ENCODE peak calls at places on chromosomes 13 and 19, in four cellular contexts. One of them, this sample, is unnamed.
A peak's percentile ranks its signal among the peaks of the same experiment; 100 is the strongest.

GRCh38 chr19:1239796-1240737 is 1.5 kb upstream of the ATP5F1D start:
- DNase-seq in upper lobe of right lung: peak; percentile 93
- DNase-seq in gastrocnemius medialis: peak; percentile 83
- DNase-seq in left lung: peak; percentile 96
- DNase-seq in this sample: no peak

GRCh38 chr19:15759962-15760565 is 22.3 kb downstream of the OR10H3 start:
- DNase-seq in upper lobe of right lung: no peak
- DNase-seq in left lung: no peak
- DNase-seq in gastrocnemius medialis: no peak
- DNase-seq in this sample: no peak

GRCh38 chr19:48873476-48874308 is 1.5 kb downstream of the PPP1R15A start:
- DNase-seq in gastrocnemius medialis: no peak
- DNase-seq in upper lobe of right lung: no peak
- DNase-seq in left lung: no peak
- DNase-seq in this sample: no peak

GRCh38 chr13:77832339-77833100 is 86.1 kb downstream of the EDNRB start:
- DNase-seq in upper lobe of right lung: no peak
- DNase-seq in gastrocnemius medialis: no peak
- DNase-seq in left lung: no peak
- DNase-seq in this sample: no peak

GRCh38 chr19:29831686-29832085 is 19.9 kb downstream of the CCNE1 start:
- DNase-seq in left lung: no peak
- DNase-seq in upper lobe of right lung: no peak
- DNase-seq in gastrocnemius medialis: no peak
- DNase-seq in this sample: no peak

GRCh38 chr19:18006895-18007604 is 920 bp upstream of the ARRDC2 start:
- DNase-seq in left lung: peak; percentile 96
- DNase-seq in upper lobe of right lung: peak; percentile 91
- DNase-seq in gastrocnemius medialis: peak; percentile 84
- DNase-seq in this sample: no peak

GRCh38 chr19:17950310-17951150 is 16.4 kb upstream of the KCNN1 start:
- DNase-seq in left lung: no peak
- DNase-seq in gastrocnemius medialis: no peak
- DNase-seq in upper lobe of right lung: no peak
- DNase-seq in this sample: no peak

GRCh38 chr19:35248310-35249145 is at the start of gene LSR:
- DNase-seq in gastrocnemius medialis: no peak
- DNase-seq in left lung: peak; percentile 91
- DNase-seq in upper lobe of right lung: peak; percentile 94
- DNase-seq in this sample: no peak

GRCh38 chr13:26050568-26051230 is 1.1 kb downstream of the SHISA2 start:
- DNase-seq in left lung: peak; percentile 84
- DNase-seq in gastrocnemius medialis: peak; percentile 27
- DNase-seq in upper lobe of right lung: peak; percentile 76
- DNase-seq in this sample: no peak

GRCh38 chr13:71799320-71799719 is 67.7 kb downstream of the DACH1 start:
- DNase-seq in gastrocnemius medialis: no peak
- DNase-seq in left lung: no peak
- DNase-seq in upper lobe of right lung: no peak
- DNase-seq in this sample: no peak

GRCh38 chr19:43596842-43597461 is 557 bp downstream of the ZNF576 start:
- DNase-seq in upper lobe of right lung: no peak
- DNase-seq in left lung: no peak
- DNase-seq in gastrocnemius medialis: no peak
- DNase-seq in this sample: no peak

GRCh38 chr13:102863590-102863989 is 17.8 kb downstream of the ERCC5 start:
- DNase-seq in upper lobe of right lung: no peak
- DNase-seq in left lung: no peak
- DNase-seq in gastrocnemius medialis: peak; percentile 93
- DNase-seq in this sample: no peak

GRCh38 chr13:31756346-31756745 is 17.0 kb downstream of the RXFP2 start:
- DNase-seq in left lung: no peak
- DNase-seq in gastrocnemius medialis: no peak
- DNase-seq in upper lobe of right lung: no peak
- DNase-seq in this sample: no peak

GRCh38 chr19:33953592-33953991 is 156.9 kb downstream of the KCTD15 start:
- DNase-seq in left lung: no peak
- DNase-seq in upper lobe of right lung: no peak
- DNase-seq in gastrocnemius medialis: no peak
- DNase-seq in this sample: no peak

GRCh38 chr13:44932850-44933251 is 56.4 kb downstream of the NUFIP1 start:
- DNase-seq in gastrocnemius medialis: no peak
- DNase-seq in left lung: no peak
- DNase-seq in upper lobe of right lung: no peak
- DNase-seq in this sample: no peak

GRCh38 chr13:93230466-93230865 is 3.9 kb downstream of the GPC6 start:
- DNase-seq in upper lobe of right lung: no peak
- DNase-seq in left lung: no peak
- DNase-seq in gastrocnemius medialis: no peak
- DNase-seq in this sample: no peak

GRCh38 chr13:20497376-20497775 is 28.3 kb downstream of the CRYL1 start:
- DNase-seq in left lung: no peak
- DNase-seq in upper lobe of right lung: no peak
- DNase-seq in gastrocnemius medialis: no peak
- DNase-seq in this sample: no peak

GRCh38 chr19:703651-704446 is 4.9 kb upstream of the PALM start:
- DNase-seq in left lung: peak; percentile 95
- DNase-seq in gastrocnemius medialis: peak; percentile 47
- DNase-seq in upper lobe of right lung: peak; percentile 90
- DNase-seq in this sample: peak; percentile 29

GRCh38 chr13:78689011-78689410 is 30.1 kb upstream of the OBI1 start:
- DNase-seq in upper lobe of right lung: no peak
- DNase-seq in left lung: no peak
- DNase-seq in gastrocnemius medialis: no peak
- DNase-seq in this sample: no peak

GRCh38 chr19:55492362-55492944 is 4.2 kb downstream of the SSC5D start:
- DNase-seq in left lung: no peak
- DNase-seq in upper lobe of right lung: no peak
- DNase-seq in gastrocnemius medialis: no peak
- DNase-seq in this sample: no peak

GRCh38 chr19:20863176-20863575 is 59.9 kb upstream of the ZNF85 start:
- DNase-seq in upper lobe of right lung: no peak
- DNase-seq in gastrocnemius medialis: no peak
- DNase-seq in left lung: no peak
- DNase-seq in this sample: no peak

GRCh38 chr19:11418518-11419506 is at the start of gene RGL3:
- DNase-seq in upper lobe of right lung: peak; percentile 85
- DNase-seq in left lung: peak; percentile 89
- DNase-seq in gastrocnemius medialis: no peak
- DNase-seq in this sample: no peak

GRCh38 chr19:40610396-40611064 is 9.4 kb downstream of the LTBP4 start:
- DNase-seq in upper lobe of right lung: peak; percentile 87
- DNase-seq in left lung: peak; percentile 87
- DNase-seq in gastrocnemius medialis: peak; percentile 70
- DNase-seq in this sample: no peak

GRCh38 chr19:17536957-17537356 is 18.5 kb upstream of the COLGALT1 start:
- DNase-seq in gastrocnemius medialis: no peak
- DNase-seq in left lung: no peak
- DNase-seq in upper lobe of right lung: no peak
- DNase-seq in this sample: no peak

GRCh38 chr13:101618440-101619187 is 166.1 kb downstream of the ITGBL1 start:
- DNase-seq in left lung: no peak
- DNase-seq in gastrocnemius medialis: no peak
- DNase-seq in upper lobe of right lung: no peak
- DNase-seq in this sample: no peak
- H3K4me3 ChIP-seq in left lung: no peak overlapping the region
- H3K4me3 ChIP-seq in gastrocnemius medialis: no peak overlapping the region
- H3K4me3 ChIP-seq in upper lobe of right lung: no peak overlapping the region
- H3K4me3 ChIP-seq in this sample: no peak overlapping the region

DNA sequence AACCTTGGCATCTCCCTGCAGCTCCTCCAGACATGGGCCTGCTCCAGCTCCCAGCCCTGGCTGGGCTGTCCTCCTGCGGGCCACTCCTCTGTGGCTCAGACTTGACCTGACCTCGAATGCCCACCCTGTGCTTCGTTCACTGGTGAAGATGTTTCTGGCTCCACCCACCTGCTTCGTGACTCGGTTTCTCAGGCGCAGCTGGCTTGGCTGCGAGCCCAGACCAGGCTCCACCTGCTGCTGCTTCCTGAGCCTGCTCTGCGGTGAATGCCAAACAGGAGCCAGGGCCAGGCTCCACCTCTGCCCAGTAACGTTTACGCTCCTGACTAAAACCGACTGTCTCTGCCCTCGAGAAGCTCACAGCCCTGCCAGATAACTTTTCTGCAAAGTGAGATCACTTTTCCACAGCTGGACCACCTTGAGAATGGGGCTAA is 8.9 kb upstream of the RSPH6A start:
- DNase-seq in upper lobe of right lung: no peak
- DNase-seq in gastrocnemius medialis: peak; percentile 40
- DNase-seq in left lung: peak; percentile 61
- DNase-seq in this sample: no peak
- H3K36me3 ChIP-seq in upper lobe of right lung: peaks cover 92% of the 10 kb centered on the region
- H3K36me3 ChIP-seq in gastrocnemius medialis: peaks cover 78% of the 10 kb centered on the region
- H3K36me3 ChIP-seq in left lung: peaks cover 93% of the 10 kb centered on the region
- H3K36me3 ChIP-seq in this sample: peaks cover 69% of the 10 kb centered on the region

GRCh38 chr19:6725513-6726231 is 5.2 kb upstream of the C3 start:
- DNase-seq in gastrocnemius medialis: no peak
- DNase-seq in left lung: peak; percentile 17
- DNase-seq in upper lobe of right lung: no peak
- DNase-seq in this sample: no peak

GRCh38 chr19:6723108-6723618 is 2.7 kb upstream of the C3 start:
- DNase-seq in gastrocnemius medialis: peak; percentile 58
- DNase-seq in left lung: peak; percentile 41
- DNase-seq in upper lobe of right lung: peak; percentile 79
- DNase-seq in this sample: no peak

GRCh38 chr19:6723738-6724137 is 3.3 kb upstream of the C3 start:
- DNase-seq in gastrocnemius medialis: no peak
- DNase-seq in left lung: peak; percentile 24
- DNase-seq in upper lobe of right lung: no peak
- DNase-seq in this sample: no peak

GRCh38 chr19:6721773-6722172 is 1.3 kb upstream of the C3 start:
- DNase-seq in upper lobe of right lung: no peak
- DNase-seq in left lung: peak; percentile 12
- DNase-seq in gastrocnemius medialis: no peak
- DNase-seq in this sample: no peak

GRCh38 chr19:6724631-6725185 is 4.3 kb upstream of the C3 start:
- DNase-seq in gastrocnemius medialis: no peak
- DNase-seq in upper lobe of right lung: no peak
- DNase-seq in left lung: peak; percentile 8
- DNase-seq in this sample: no peak
- H3K4me1 ChIP-seq in gastrocnemius medialis: no peaks in the 10 kb centered on the region
- H3K4me1 ChIP-seq in upper lobe of right lung: peaks cover 42% of the 10 kb centered on the region
- H3K4me1 ChIP-seq in left lung: peaks cover 31% of the 10 kb centered on the region
- H3K4me1 ChIP-seq in this sample: peaks cover 4% of the 10 kb centered on the region

GRCh38 chr13:98174995-98175394 is 2.1 kb downstream of the RNF113B start:
- DNase-seq in gastrocnemius medialis: no peak
- DNase-seq in upper lobe of right lung: no peak
- DNase-seq in left lung: no peak
- DNase-seq in this sample: no peak
- H3K4me3 ChIP-seq in gastrocnemius medialis: no peak overlapping the region
- H3K4me3 ChIP-seq in upper lobe of right lung: no peak overlapping the region
- H3K4me3 ChIP-seq in left lung: no peak overlapping the region
- H3K4me3 ChIP-seq in this sample: no peak overlapping the region

DNA sequence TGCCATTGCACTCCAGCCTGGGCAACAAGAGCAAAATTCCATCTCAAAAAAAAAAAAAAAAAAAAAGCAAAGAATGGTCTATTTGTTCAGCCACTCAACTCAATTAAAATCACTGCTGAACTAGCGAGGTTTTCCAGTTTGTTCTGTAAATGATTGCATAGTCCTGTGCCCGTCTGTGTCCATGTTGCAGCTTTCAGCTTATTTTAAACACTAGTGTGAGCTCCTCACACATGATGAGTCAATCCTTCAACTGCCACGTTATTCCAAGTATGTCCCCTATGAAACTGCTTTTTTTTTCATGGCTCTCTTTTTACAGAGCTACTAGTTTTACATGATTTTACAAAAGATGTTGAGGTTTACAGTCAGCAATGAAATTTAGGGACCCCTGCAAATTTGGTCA is 12.2 kb downstream of the SUGP2 start:
- DNase-seq in gastrocnemius medialis: no peak
- DNase-seq in left lung: no peak
- DNase-seq in upper lobe of right lung: no peak
- DNase-seq in this sample: no peak
- H3K36me3 ChIP-seq in gastrocnemius medialis: peaks cover 73% of the 10 kb centered on the region
- H3K36me3 ChIP-seq in left lung: peaks cover 83% of the 10 kb centered on the region
- H3K36me3 ChIP-seq in upper lobe of right lung: peaks cover 77% of the 10 kb centered on the region
- H3K36me3 ChIP-seq in this sample: peaks cover 50% of the 10 kb centered on the region

DNA sequence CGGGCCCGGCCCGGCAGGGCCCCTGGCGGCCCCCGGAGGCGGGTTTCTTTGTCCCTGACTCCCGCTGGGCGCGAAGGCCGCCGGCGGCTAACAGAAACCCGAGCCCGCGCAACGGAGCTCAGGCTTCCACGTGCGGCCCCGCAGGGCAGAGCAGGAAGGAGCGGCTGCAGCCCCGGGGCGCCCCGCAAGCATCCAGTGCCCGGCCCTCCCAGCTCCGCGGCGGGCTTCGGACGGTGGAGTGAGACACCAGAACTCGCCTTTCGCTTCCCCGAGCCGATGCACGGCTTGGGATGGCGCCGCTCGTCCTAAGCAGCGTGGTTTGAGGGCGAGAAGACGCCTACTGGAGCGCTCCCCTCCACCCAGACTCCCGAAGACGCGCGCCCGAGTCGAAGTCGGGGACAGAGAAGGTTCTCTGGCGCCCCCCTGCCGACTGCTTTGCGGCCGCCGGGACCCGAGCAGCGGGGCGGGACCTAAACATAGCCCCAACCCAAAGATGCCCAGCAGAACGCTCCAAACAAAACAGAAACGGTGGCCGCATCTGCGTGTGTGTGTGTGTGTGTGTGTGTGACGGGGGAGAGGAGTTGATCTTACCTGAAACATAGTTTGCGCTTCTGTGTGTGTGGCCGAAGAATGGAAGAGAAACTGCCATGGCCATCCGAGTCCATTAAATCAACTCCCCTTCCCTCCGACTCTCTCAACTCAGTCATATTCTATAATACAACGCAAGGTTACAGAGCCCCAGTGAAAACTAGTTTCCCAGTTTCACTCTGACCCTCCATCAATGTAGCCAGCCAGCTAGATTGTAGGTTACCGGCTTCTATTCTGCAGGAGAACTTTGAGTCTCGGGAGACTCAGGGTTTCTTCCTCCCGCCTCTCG is 629 bp upstream of the FGF9 start:
- DNase-seq in left lung: peak; percentile 89
- DNase-seq in gastrocnemius medialis: no peak
- DNase-seq in upper lobe of right lung: peak; percentile 78
- DNase-seq in this sample: no peak
- H3K4me1 ChIP-seq in left lung: peaks cover 22% of the 10 kb centered on the region
- H3K4me1 ChIP-seq in gastrocnemius medialis: peaks cover 24% of the 10 kb centered on the region
- H3K4me1 ChIP-seq in upper lobe of right lung: peaks cover 14% of the 10 kb centered on the region
- H3K4me1 ChIP-seq in this sample: peaks cover 30% of the 10 kb centered on the region

DNA sequence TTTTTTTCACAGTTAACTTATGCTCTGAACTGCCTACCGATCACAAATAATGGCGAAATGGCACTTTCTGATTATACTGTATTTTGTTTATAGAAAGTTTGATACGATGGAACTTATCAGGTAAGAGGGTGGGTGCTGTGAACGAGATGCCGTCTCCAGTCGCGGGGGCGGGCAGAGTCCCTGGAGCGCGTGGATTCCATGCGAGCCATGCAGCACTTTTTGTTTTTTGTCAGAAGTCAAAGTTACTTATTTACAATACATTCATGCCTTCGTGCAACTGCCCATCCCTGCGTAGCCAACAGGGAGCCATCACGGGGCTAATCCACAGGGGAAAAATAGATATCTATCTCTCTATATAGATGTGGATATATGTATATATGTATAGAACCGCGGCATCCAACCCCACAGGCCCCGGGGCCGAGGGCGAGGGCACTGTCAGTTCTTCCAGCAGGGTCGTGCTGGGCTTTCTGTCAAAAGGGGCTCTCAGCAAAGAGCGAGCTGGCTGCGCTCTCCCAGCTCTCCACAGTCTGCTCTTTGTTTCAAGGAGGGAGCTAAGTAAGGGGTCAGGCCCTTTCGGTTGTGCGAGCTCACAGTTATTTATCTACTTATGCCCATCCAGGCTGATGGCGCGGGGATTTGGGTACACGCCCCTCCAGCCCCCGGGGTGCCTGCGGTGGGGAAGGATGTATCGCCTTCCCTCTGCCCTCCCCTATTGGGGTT is 3.4 kb downstream of the SLITRK1 start:
- DNase-seq in gastrocnemius medialis: no peak
- DNase-seq in left lung: peak; percentile 59
- DNase-seq in upper lobe of right lung: no peak
- DNase-seq in this sample: no peak
- H3K4me3 ChIP-seq in gastrocnemius medialis: no peak overlapping the region
- H3K4me3 ChIP-seq in left lung: no peak overlapping the region
- H3K4me3 ChIP-seq in upper lobe of right lung: no peak overlapping the region
- H3K4me3 ChIP-seq in this sample: peak overlapping the region; percentile 66

This sample was measured in thoracic aorta.